ENCODE peak calls at places on chromosomes 1 and 21, in four cellular contexts. B, E, D and Y are unnamed samples.

GRCh38 chr1:229048896-229049295 is 222.0 kb upstream of the RAB4A start:
- DNase-seq in B (no peak), E (no peak), D (no peak), Y (no peak)

GRCh38 chr1:160400646-160401486 is 502 bp downstream of the VANGL2 start:
- DNase-seq in B (peak; percentile 6), E (peak; percentile 65), D (no peak), Y (peak; percentile 62)

GRCh38 chr1:108080448-108080847 is 115.5 kb upstream of the VAV3 start:
- DNase-seq in B (no peak), E (no peak), D (no peak), Y (no peak)

GRCh38 chr1:2251363-2251762 is 23.2 kb downstream of the SKI start:
- DNase-seq in B (no peak), E (no peak), D (no peak), Y (no peak)

GRCh38 chr1:38009088-38009840 is 3.3 kb upstream of the UTP11 start:
- DNase-seq in B (peak; percentile 72), E (peak; percentile 15), D (peak; percentile 77), Y (no peak)

GRCh38 chr1:217542837-217543236 is 88.1 kb downstream of the GPATCH2 start:
- DNase-seq in B (no peak), E (no peak), D (no peak), Y (no peak)

GRCh38 chr1:115428676-115429075 is 90.6 kb upstream of the NGF start:
- DNase-seq in B (peak; percentile 60), E (no peak), D (peak; percentile 67), Y (no peak)

GRCh38 chr1:12121212-12122000 is 45.4 kb upstream of the TNFRSF1B start:
- DNase-seq in B (peak; percentile 80), E (no peak), D (peak; percentile 79), Y (no peak)

GRCh38 chr1:183822081-183822611 is 17.2 kb downstream of the RGL1 start:
- DNase-seq in B (peak; percentile 66), E (no peak), D (peak; percentile 88), Y (peak; percentile 66)

GRCh38 chr1:160096491-160097116 is 1.8 kb downstream of the IGSF8 start:
- DNase-seq in B (peak; percentile 14), E (no peak), D (peak; percentile 70), Y (no peak)

GRCh38 chr1:156862602-156863599 is 2.2 kb downstream of the NTRK1 start:
- DNase-seq in B (no peak), E (no peak), D (no peak), Y (no peak)

GRCh38 chr21:30676737-30677136 is 34.1 kb downstream of the KRTAP20-3 start:
- DNase-seq in B (no peak), E (no peak), D (no peak), Y (no peak)

GRCh38 chr1:208132287-208132882 is 111.8 kb downstream of the PLXNA2 start:
- DNase-seq in B (peak; percentile 66), E (peak; percentile 92), D (peak; percentile 78), Y (peak; percentile 80)

GRCh38 chr21:46356494-46357334 is 32.8 kb downstream of the PCNT start:
- DNase-seq in B (no peak), E (no peak), D (no peak), Y (no peak)

GRCh38 chr1:24999426-24999825 is 69.3 kb upstream of the RUNX3 start:
- DNase-seq in B (no peak), E (no peak), D (no peak), Y (no peak)